ENCODE peak calls at places on chromosome 12, in seven cellular contexts. R is C1 segment of cervical spinal cord, I is GM12892, X is KG1, D is bronchial epithelial cell, A is WTC11, O is lung. P is an unnamed sample.

GRCh38 chr12:95820096-95820703 is 29.6 kb upstream of the NTN4 start:
- DNase-seq in A (no peak), D (peak; percentile 66), R (no peak), X (no peak), O (no peak), I (no peak), P (peak; percentile 1)

GRCh38 chr12:1464925-1465324 is 129.5 kb downstream of the FBXL14 start:
- DNase-seq in A (no peak), I (no peak), R (no peak), O (no peak), X (no peak), D (no peak), P (no peak)

GRCh38 chr12:56299308-56299852 is 750 bp downstream of the CS start:
- DNase-seq in I (no peak), A (no peak), D (peak; percentile 39), R (no peak), O (no peak), X (no peak), P (peak; percentile 16)

GRCh38 chr12:132622437-132623071 is 4.0 kb downstream of the P2RX2 start:
- DNase-seq in I (no peak), A (no peak), R (no peak), D (peak; percentile 14), X (no peak), O (no peak), P (no peak)

GRCh38 chr12:111024205-111024794 is 103.9 kb upstream of the MYL2 start:
- DNase-seq in A (peak; percentile 84), I (peak; percentile 58), O (peak; percentile 33), D (peak; percentile 52), X (no peak), R (peak; percentile 0), P (peak; percentile 22)

GRCh38 chr12:132142679-132143327 is 1.3 kb downstream of the DDX51 start:
- DNase-seq in A (no peak), R (no peak), O (no peak), I (no peak), D (no peak), X (no peak), P (no peak)

GRCh38 chr12:119642986-119643385 is 24.9 kb upstream of the PRKAB1 start:
- DNase-seq in A (peak; percentile 60), X (no peak), I (no peak), O (no peak), D (no peak), R (no peak), P (no peak)

GRCh38 chr12:19771858-19772257 is 332.6 kb downstream of the AEBP2 start:
- DNase-seq in X (no peak), D (no peak), I (no peak), R (no peak), A (no peak), O (no peak), P (no peak)

P was measured in AML-193.